ENCODE peak calls at places on chromosomes 4 and X, in four cellular contexts. D, C, N and L are unnamed samples.

GRCh38 chrX:9997524-9997923 is 30.4 kb downstream of the CLDN34 start:
- DNase-seq in D (no peak), C (no peak), N (no peak), L (no peak)

GRCh38 chr4:38982356-38983095 is 49.7 kb downstream of the TMEM156 start:
- DNase-seq in D (no peak), C (no peak), N (no peak), L (no peak)

GRCh38 chr4:2786152-2786671 is 6.7 kb upstream of the SH3BP2 start:
- DNase-seq in D (peak), C (no peak), N (no peak), L (no peak)

GRCh38 chr4:145840162-145840768 is 98.4 kb downstream of the ZNF827 start:
- DNase-seq in D (no peak), C (peak), N (peak), L (no peak)

GRCh38 chr4:126687655-126688358 is 945.0 kb upstream of the INTU start:
- DNase-seq in D (no peak), C (no peak), N (peak), L (no peak)

GRCh38 chrX:120297923-120298322 is 13.3 kb downstream of the TMEM255A start:
- DNase-seq in D (no peak), C (no peak), N (no peak), L (no peak)

GRCh38 chr4:83207497-83208105 is 77.0 kb downstream of the COQ2 start:
- DNase-seq in D (no peak), C (peak), N (peak), L (no peak)

GRCh38 chr4:113300384-113301011 is 251.0 kb downstream of the ANK2 start:
- DNase-seq in D (peak), C (peak), N (peak), L (no peak)

GRCh38 chrX:150543230-150544155 is 24.9 kb upstream of the MTM1 start:
- DNase-seq in D (no peak), C (no peak), N (no peak), L (no peak)

GRCh38 chr4:71689822-71690221 is 94.1 kb downstream of the GC start:
- DNase-seq in D (no peak), C (no peak), N (peak), L (no peak)

GRCh38 chrX:31126205-31126604 is 54.4 kb upstream of the FTHL17 start:
- DNase-seq in D (no peak), C (no peak), N (peak), L (no peak)

GRCh38 chr4:111636961-111637556 is 508.2 kb upstream of the FAM241A start:
- DNase-seq in D (no peak), C (no peak), N (no peak), L (no peak)

GRCh38 chr4:16439003-16439402 is 212.7 kb upstream of the TAPT1 start:
- DNase-seq in D (no peak), C (peak), N (peak), L (no peak)